ENCODE peak calls at places on chromosomes 12 and 14, in six cellular contexts. X, G, D, F, K and I are unnamed samples.

GRCh38 chr12:102376251-102376747 is 104.1 kb downstream of the IGF1 start:
- DNase-seq in G (no peak), D (no peak), F (peak; percentile 14), K (no peak), X (peak; percentile 48), I (no peak)

GRCh38 chr12:68632486-68632885 is 21.8 kb downstream of the RAP1B start:
- DNase-seq in K (no peak), F (no peak), X (no peak), G (no peak), D (no peak), I (no peak)

GRCh38 chr12:112716099-112717093 is 75.2 kb upstream of the RPH3A start:
- DNase-seq in F (no peak), K (no peak), X (no peak), D (no peak), G (no peak), I (no peak)

GRCh38 chr12:112822056-112822455 is 30.5 kb downstream of the RPH3A start:
- DNase-seq in K (no peak), G (no peak), D (no peak), F (no peak), X (no peak), I (no peak)

GRCh38 chr12:117580718-117581062 is 219.3 kb upstream of the NOS1 start:
- DNase-seq in D (no peak), F (peak; percentile 61), K (no peak), G (no peak), X (no peak), I (peak; percentile 31)

GRCh38 chr12:1185460-1186182 is 194.6 kb downstream of the ERC1 start:
- DNase-seq in X (no peak), F (no peak), K (no peak), D (no peak), G (no peak), I (no peak)

GRCh38 chr14:20801726-20802125 is 918 bp downstream of the RNASE1 start:
- DNase-seq in F (no peak), G (no peak), D (no peak), K (no peak), X (no peak), I (peak; percentile 68)

GRCh38 chr14:104747876-104748275 is 5.1 kb upstream of the SIVA1 start:
- DNase-seq in K (no peak), D (no peak), F (no peak), G (no peak), X (no peak), I (no peak)

GRCh38 chr14:75254901-75255300 is 23.7 kb upstream of the FOS start:
- DNase-seq in F (no peak), G (no peak), K (no peak), D (no peak), X (no peak), I (peak; percentile 71)

GRCh38 chr12:8687846-8688601 is 9.8 kb upstream of the RIMKLB start:
- DNase-seq in X (peak; percentile 82), G (no peak), D (peak; percentile 92), K (peak; percentile 54), F (peak; percentile 32), I (no peak)

GRCh38 chr14:34018564-34019244 is 67.8 kb upstream of the EGLN3 start:
- DNase-seq in G (no peak), D (no peak), K (no peak), X (no peak), F (peak; percentile 48), I (no peak)

DNA sequence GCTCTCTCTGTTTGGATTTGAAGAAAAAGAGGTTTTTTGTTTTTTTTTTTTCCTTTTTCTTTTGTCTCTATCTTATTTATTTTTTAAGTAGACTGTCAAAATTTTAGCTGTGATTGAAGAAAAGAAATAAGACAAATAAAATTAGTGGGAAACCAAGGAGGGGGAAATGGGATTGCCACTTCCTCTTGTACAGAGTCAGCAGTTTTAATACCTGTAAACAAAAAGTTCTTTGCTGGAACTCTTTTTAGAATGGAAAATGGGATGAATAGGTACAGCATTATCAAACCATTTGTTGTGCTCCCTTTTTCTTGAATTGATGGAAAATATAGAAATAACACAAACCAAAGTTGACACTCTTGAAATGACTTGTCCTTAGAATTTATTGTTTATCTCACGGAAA is 680.7 kb downstream of the DIO2 start:
- DNase-seq in F (no peak), X (no peak), G (no peak), K (no peak), D (no peak), I (no peak)
- H3K4me3 ChIP-seq in F (no peak overlapping the region), X (no peak overlapping the region), G (no peak overlapping the region), K (no peak overlapping the region), D (no peak overlapping the region), I (no peak overlapping the region)

DNA sequence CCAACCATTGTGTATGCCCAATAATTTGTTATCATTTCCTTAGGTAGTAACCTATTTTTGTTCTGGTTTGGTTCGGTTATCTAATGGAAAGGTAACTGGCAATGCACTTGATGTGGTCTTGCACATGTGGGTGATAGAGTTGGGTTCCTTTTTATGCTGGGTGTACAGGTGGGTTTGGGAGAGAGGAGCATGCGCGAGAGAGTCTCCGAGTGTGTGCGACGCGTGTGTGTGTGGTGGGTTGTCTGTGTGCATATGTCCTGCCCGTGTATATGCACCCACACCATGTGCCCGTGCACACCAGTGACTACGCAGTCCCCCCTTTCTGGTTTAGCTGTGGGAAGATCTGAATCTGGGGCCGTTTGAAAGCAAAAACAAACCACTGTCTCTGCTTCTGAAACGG is 102.6 kb upstream of the FKBP4 start:
- DNase-seq in D (no peak), K (no peak), F (no peak), X (no peak), G (no peak), I (no peak)
- TF ChIP-seq CTCF in D (no peak), K (no peak), F (no peak), X (no peak), G (no peak), I (no peak)

GRCh38 chr12:94873368-94874085 is 130.0 kb downstream of the NDUFA12 start:
- DNase-seq in G (no peak), X (no peak), F (peak; percentile 27), D (no peak), K (no peak), I (peak; percentile 19)
- H3K4me3 ChIP-seq in G (peak overlapping the region; percentile 41), X (peak overlapping the region; percentile 21), F (peak overlapping the region; percentile 63), D (peak overlapping the region; percentile 10), K (peak overlapping the region; percentile 31), I (peak overlapping the region; percentile 31)

GRCh38 chr14:81676879-81677278 is 143.2 kb upstream of the SEL1L start:
- DNase-seq in K (no peak), F (no peak), D (no peak), G (no peak), X (no peak), I (no peak)

GRCh38 chr14:81669308-81669707 is 135.7 kb upstream of the SEL1L start:
- DNase-seq in X (no peak), D (no peak), F (no peak), K (no peak), G (no peak), I (no peak)

GRCh38 chr14:81677736-81678135 is 144.1 kb upstream of the SEL1L start:
- DNase-seq in F (no peak), G (no peak), K (no peak), X (no peak), D (no peak), I (no peak)

GRCh38 chr14:81676395-81676794 is 142.7 kb upstream of the SEL1L start:
- DNase-seq in G (no peak), K (no peak), X (no peak), F (no peak), D (no peak), I (no peak)

GRCh38 chr14:81673930-81674329 is 140.3 kb upstream of the SEL1L start:
- DNase-seq in D (no peak), F (no peak), X (no peak), K (no peak), G (no peak), I (no peak)
- TF ChIP-seq CTCF in D (no peak), F (no peak), X (no peak), K (no peak), G (no peak), I (no peak)

GRCh38 chr14:31024042-31024480 is 1.4 kb upstream of the AP4S1 start:
- DNase-seq in G (no peak), K (no peak), D (no peak), F (no peak), X (no peak), I (no peak)

GRCh38 chr14:31018057-31018645 is 7.3 kb upstream of the AP4S1 start:
- DNase-seq in F (no peak), D (no peak), K (no peak), X (peak; percentile 4), G (no peak), I (no peak)

GRCh38 chr14:31022386-31022785 is 3.1 kb upstream of the AP4S1 start:
- DNase-seq in G (no peak), F (no peak), X (no peak), K (no peak), D (no peak), I (no peak)

GRCh38 chr14:31021576-31021949 is 3.9 kb upstream of the AP4S1 start:
- DNase-seq in X (no peak), K (no peak), G (no peak), F (no peak), D (no peak), I (no peak)

DNA sequence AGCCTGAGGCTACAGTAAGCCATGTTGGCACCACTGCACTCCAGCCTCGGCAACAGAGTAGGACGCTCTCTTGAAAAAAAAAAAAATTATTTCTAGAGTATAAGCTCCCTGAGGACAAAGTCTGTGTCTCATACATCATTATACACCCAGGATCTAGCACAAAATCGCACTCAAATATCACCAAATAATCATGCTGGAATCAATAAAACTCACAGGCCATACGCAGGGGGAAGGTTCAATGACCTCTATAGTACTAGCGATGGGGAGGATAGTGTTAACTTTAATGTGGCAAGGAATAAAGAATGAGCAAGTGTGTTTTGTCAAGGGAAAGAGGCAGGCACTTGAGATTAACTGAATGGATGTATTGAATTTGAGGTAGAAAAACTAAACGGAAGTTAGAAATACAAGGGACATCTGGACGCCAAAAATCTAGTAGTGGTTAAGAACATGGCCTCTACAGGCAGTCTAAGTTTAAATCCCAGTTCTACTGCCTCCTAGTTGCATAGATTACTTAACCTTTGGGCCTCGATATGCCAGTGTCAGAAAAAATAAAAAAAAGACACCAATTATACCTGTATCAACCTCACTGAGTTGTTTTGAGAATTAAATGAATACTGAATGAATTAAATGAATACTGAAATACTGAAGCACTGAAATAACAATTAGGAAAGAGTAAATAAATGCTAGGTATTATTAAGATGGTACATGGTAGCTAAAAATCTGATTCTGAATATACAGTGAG is 4.4 kb upstream of the AP4S1 start:
- DNase-seq in D (no peak), F (no peak), K (no peak), X (no peak), G (no peak), I (no peak)
- H3K4me3 ChIP-seq in D (no peak overlapping the region), F (no peak overlapping the region), K (no peak overlapping the region), X (no peak overlapping the region), G (no peak overlapping the region), I (no peak overlapping the region)

GRCh38 chr12:56152132-56152755 is at the start of gene MYL6B:
- DNase-seq in G (peak; percentile 58), K (peak; percentile 49), F (peak; percentile 96), X (peak; percentile 88), D (peak; percentile 93), I (peak; percentile 95)

GRCh38 chr12:56152756-56153137 is 360 bp downstream of the MYL6B start:
- DNase-seq in K (no peak), D (no peak), G (no peak), X (no peak), F (no peak), I (no peak)

GRCh38 chr12:56150563-56150962 is 1.8 kb upstream of the MYL6B start:
- DNase-seq in G (no peak), F (no peak), K (no peak), D (peak; percentile 35), X (peak; percentile 43), I (no peak)

GRCh38 chr12:56153291-56154065 is 1.1 kb downstream of the MYL6B start:
- DNase-seq in X (no peak), G (no peak), D (no peak), F (no peak), K (no peak), I (no peak)

GRCh38 chr12:56151672-56152131 is 685 bp upstream of the MYL6B start:
- DNase-seq in F (peak; percentile 53), K (no peak), G (no peak), D (no peak), X (no peak), I (peak; percentile 75)
- TF ChIP-seq CTCF in F (peak; percentile 35), K (peak; percentile 38), G (peak; percentile 81), D (peak; percentile 28), X (peak; percentile 6), I (peak; percentile 44)